ENCODE peak calls at places on chromosomes 1 and 21, in four cellular contexts. One of them, this sample, is unnamed.

GRCh38 chr1:164583196-164583595 is 24.2 kb downstream of the PBX1 start:
- DNase-seq in lower lobe of right lung: no peak
- DNase-seq in fibroblast of lung: no peak
- DNase-seq in IMR-90: no peak
- DNase-seq in this sample: no peak

GRCh38 chr1:184888505-184888904 is 85.8 kb downstream of the NIBAN1 start:
- DNase-seq in lower lobe of right lung: no peak
- DNase-seq in fibroblast of lung: peak
- DNase-seq in IMR-90: peak
- DNase-seq in this sample: peak

GRCh38 chr1:12486401-12487005 is 131.5 kb downstream of the DHRS3 start:
- DNase-seq in lower lobe of right lung: peak
- DNase-seq in fibroblast of lung: no peak
- DNase-seq in IMR-90: no peak
- DNase-seq in this sample: peak

GRCh38 chr1:91830242-91831131 is 55.5 kb downstream of the TGFBR3 start:
- DNase-seq in lower lobe of right lung: peak
- DNase-seq in fibroblast of lung: peak
- DNase-seq in IMR-90: peak
- DNase-seq in this sample: peak

GRCh38 chr21:34126269-34126668 is 52.9 kb downstream of the MRPS6 start:
- DNase-seq in lower lobe of right lung: no peak
- DNase-seq in fibroblast of lung: peak
- DNase-seq in IMR-90: peak
- DNase-seq in this sample: peak

GRCh38 chr1:36306902-36307456 is 811 bp downstream of the SH3D21 start:
- DNase-seq in lower lobe of right lung: peak
- DNase-seq in fibroblast of lung: peak
- DNase-seq in IMR-90: peak
- DNase-seq in this sample: peak

GRCh38 chr1:100482748-100483147 is 55.2 kb upstream of the GPR88 start:
- DNase-seq in lower lobe of right lung: no peak
- DNase-seq in fibroblast of lung: no peak
- DNase-seq in IMR-90: no peak
- DNase-seq in this sample: no peak

GRCh38 chr1:24641646-24642151 is 1.4 kb upstream of the SRRM1 start:
- DNase-seq in lower lobe of right lung: peak
- DNase-seq in fibroblast of lung: peak
- DNase-seq in IMR-90: peak
- DNase-seq in this sample: peak

GRCh38 chr1:46134660-46135331 is 2.4 kb upstream of the PIK3R3 start:
- DNase-seq in lower lobe of right lung: no peak
- DNase-seq in fibroblast of lung: peak
- DNase-seq in IMR-90: peak
- DNase-seq in this sample: peak

GRCh38 chr1:28122183-28122582 is 33.8 kb upstream of the EYA3 start:
- DNase-seq in lower lobe of right lung: no peak
- DNase-seq in fibroblast of lung: no peak
- DNase-seq in IMR-90: peak
- DNase-seq in this sample: peak

GRCh38 chr1:223731076-223731770 is 18.9 kb downstream of the CAPN2 start:
- DNase-seq in lower lobe of right lung: peak
- DNase-seq in fibroblast of lung: peak
- DNase-seq in IMR-90: peak
- DNase-seq in this sample: peak

GRCh38 chr1:214058071-214058470 is 70.3 kb downstream of the PROX1 start:
- DNase-seq in lower lobe of right lung: no peak
- DNase-seq in fibroblast of lung: no peak
- DNase-seq in IMR-90: no peak
- DNase-seq in this sample: no peak

GRCh38 chr1:47208374-47208850 is 18.6 kb upstream of the PDZK1IP1 start:
- DNase-seq in lower lobe of right lung: no peak
- DNase-seq in fibroblast of lung: no peak
- DNase-seq in IMR-90: no peak
- DNase-seq in this sample: no peak

GRCh38 chr21:26795866-26796329 is 49.3 kb downstream of the ADAMTS1 start:
- DNase-seq in lower lobe of right lung: no peak
- DNase-seq in fibroblast of lung: peak
- DNase-seq in IMR-90: peak
- DNase-seq in this sample: peak

GRCh38 chr1:150366416-150367296 is 2.7 kb downstream of the RPRD2 start:
- DNase-seq in lower lobe of right lung: no peak
- DNase-seq in fibroblast of lung: peak
- DNase-seq in IMR-90: peak
- DNase-seq in this sample: no peak

GRCh38 chr1:196593955-196594354 is 14.3 kb downstream of the KCNT2 start:
- DNase-seq in lower lobe of right lung: no peak
- DNase-seq in fibroblast of lung: no peak
- DNase-seq in IMR-90: no peak
- DNase-seq in this sample: no peak

GRCh38 chr1:34125721-34126380 is 39.2 kb downstream of the CSMD2 start:
- DNase-seq in lower lobe of right lung: no peak
- DNase-seq in fibroblast of lung: no peak
- DNase-seq in IMR-90: no peak
- DNase-seq in this sample: no peak

DNA sequence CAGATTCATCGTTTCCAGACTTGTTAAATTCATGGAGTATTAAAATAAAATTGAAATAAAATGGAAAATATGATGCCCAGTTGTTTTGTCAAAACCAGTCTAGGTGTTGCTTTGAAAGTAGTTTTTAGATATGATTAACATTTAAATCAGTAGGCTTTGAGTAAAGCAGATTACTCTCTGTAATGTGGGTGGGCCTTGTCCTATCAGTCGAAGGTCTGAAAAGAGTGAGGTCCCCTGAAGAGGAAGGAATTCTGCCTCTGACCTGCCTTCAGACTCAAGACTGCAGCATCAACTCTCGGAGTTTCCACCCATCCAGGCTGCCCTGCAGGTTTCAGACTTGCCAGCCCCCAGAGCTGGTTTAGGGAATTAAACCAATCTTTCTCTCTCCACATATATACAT is 36.2 kb downstream of the C21orf91 start:
- DNase-seq in lower lobe of right lung: no peak
- DNase-seq in fibroblast of lung: no peak
- DNase-seq in IMR-90: no peak
- DNase-seq in this sample: no peak
- H3K4me3 ChIP-seq in lower lobe of right lung: no peak
- H3K4me3 ChIP-seq in fibroblast of lung: no peak
- H3K4me3 ChIP-seq in IMR-90: no peak
- H3K4me3 ChIP-seq in this sample: no peak

GRCh38 chr21:41124626-41125240 is 43.2 kb upstream of the BACE2 start:
- DNase-seq in lower lobe of right lung: no peak
- DNase-seq in fibroblast of lung: no peak
- DNase-seq in IMR-90: no peak
- DNase-seq in this sample: no peak

GRCh38 chr21:41133896-41134522 is 34.0 kb upstream of the BACE2 start:
- DNase-seq in lower lobe of right lung: no peak
- DNase-seq in fibroblast of lung: peak
- DNase-seq in IMR-90: peak
- DNase-seq in this sample: peak

GRCh38 chr21:41130883-41131282 is 37.1 kb upstream of the BACE2 start:
- DNase-seq in lower lobe of right lung: no peak
- DNase-seq in fibroblast of lung: no peak
- DNase-seq in IMR-90: no peak
- DNase-seq in this sample: no peak

DNA sequence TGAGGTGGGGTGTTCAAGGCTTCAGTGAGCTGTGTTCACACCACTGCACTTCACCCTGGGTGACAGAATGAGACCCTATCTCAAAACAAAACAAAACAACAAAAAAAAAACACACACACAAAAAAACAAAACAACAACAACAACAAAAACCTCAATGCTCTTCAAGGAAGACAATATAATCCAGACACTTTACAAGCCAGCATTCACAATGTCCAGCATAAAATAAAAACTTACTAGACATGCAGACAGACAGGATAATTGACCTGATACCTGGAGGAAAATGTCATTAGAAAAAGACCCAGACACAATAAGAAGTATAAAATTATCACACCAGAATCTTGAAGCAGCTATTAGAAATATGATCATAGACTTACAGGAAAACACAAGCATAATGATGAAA is 39.0 kb upstream of the BACE2 start:
- DNase-seq in lower lobe of right lung: no peak
- DNase-seq in fibroblast of lung: no peak
- DNase-seq in IMR-90: no peak
- DNase-seq in this sample: no peak
- TF ChIP-seq CTCF in lower lobe of right lung: no peak
- TF ChIP-seq CTCF in fibroblast of lung: no peak
- TF ChIP-seq CTCF in IMR-90: no peak
- TF ChIP-seq CTCF in this sample: no peak

DNA sequence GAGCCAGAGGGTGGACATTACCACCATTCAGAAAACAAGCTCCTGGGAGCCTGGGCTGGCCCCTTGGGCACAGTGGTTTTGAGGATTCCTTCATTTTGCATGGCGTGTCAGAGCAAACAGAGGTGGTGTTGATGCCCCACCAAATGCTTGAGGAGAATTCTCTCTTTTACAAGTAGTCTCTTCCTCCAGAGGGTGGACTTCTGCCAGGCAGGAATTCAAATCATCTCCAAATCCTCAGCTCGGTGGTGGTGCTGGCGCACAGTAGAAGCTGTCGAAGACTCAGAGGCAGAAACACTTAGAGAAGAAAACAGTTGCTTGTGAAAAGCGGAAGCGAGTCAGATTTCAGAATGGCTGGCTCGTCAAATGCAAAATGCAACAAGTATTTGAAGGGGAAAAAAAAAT is 3.4 kb upstream of the CHI3L1 start:
- DNase-seq in lower lobe of right lung: no peak
- DNase-seq in fibroblast of lung: no peak
- DNase-seq in IMR-90: peak
- DNase-seq in this sample: peak
- H3K4me3 ChIP-seq in lower lobe of right lung: no peak
- H3K4me3 ChIP-seq in fibroblast of lung: no peak
- H3K4me3 ChIP-seq in IMR-90: no peak
- H3K4me3 ChIP-seq in this sample: no peak

DNA sequence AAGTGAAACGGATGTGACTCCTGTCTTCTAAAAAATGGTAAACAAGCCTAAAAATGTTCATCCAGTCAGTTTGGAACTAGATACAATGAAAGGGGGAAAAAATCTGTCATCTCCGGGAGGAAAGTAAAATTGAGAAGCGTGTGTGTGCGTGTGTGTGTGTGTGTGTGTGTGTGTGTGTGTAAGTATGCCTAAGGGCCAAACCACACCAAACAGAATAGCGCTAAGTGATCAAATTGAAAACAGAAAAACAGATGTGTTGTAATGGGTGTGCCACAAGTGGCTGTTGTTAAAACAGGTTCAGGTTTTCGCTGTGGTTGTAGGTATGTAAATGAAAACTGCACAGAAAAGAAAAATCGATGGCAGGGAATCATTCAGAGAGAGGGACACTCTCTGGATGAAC is 106.7 kb downstream of the RNF220 start:
- DNase-seq in lower lobe of right lung: no peak
- DNase-seq in fibroblast of lung: no peak
- DNase-seq in IMR-90: no peak
- DNase-seq in this sample: no peak
- TF ChIP-seq CTCF in lower lobe of right lung: no peak
- TF ChIP-seq CTCF in fibroblast of lung: no peak
- TF ChIP-seq CTCF in IMR-90: no peak
- TF ChIP-seq CTCF in this sample: no peak

DNA sequence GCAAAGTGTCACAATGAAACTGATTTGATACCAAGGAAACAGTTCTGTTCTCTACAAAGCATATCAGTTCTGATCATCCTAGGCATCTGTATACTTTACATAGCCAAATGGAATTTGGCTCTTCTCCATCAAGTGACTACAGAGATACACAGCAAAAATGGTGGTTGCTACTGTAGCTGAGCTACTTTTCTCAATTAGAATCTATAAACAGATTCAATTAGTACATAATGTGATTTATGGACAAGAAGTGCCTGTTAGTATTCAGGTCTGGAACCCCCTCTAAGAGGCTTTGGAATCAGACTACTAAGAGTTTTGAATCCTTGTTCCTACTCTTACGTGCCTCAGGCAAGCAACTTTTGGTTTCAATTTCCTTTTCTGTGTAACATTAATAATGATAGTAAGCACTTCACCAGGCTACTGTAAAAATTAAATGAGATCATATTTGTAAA is 25.5 kb downstream of the C21orf91 start:
- DNase-seq in lower lobe of right lung: no peak
- DNase-seq in fibroblast of lung: peak
- DNase-seq in IMR-90: peak
- DNase-seq in this sample: peak
- H3K4me3 ChIP-seq in lower lobe of right lung: peak
- H3K4me3 ChIP-seq in fibroblast of lung: peak
- H3K4me3 ChIP-seq in IMR-90: peak
- H3K4me3 ChIP-seq in this sample: no peak

GRCh38 chr1:198909973-198910372 is 271.1 kb downstream of the PTPRC start:
- DNase-seq in lower lobe of right lung: no peak
- DNase-seq in fibroblast of lung: no peak
- DNase-seq in IMR-90: peak
- DNase-seq in this sample: peak
- TF ChIP-seq CTCF in lower lobe of right lung: no peak
- TF ChIP-seq CTCF in fibroblast of lung: no peak
- TF ChIP-seq CTCF in IMR-90: no peak
- TF ChIP-seq CTCF in this sample: no peak

DNA sequence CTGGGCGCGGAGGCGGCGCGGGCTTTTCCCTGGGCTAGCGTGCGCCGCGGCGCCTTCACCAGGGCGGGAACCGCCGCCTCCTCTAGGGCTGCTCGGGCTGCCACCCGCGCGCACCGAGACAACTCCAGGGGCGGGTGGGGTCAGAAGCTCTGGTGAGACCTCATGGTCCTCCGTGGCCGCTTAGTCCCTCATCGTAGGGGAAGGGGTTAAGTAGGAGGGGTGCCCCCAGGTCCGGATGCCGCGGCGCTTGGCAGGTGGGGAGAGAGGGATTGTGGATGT is 559 bp downstream of the SERTAD4 start:
- DNase-seq in lower lobe of right lung: no peak
- DNase-seq in fibroblast of lung: no peak
- DNase-seq in IMR-90: no peak
- DNase-seq in this sample: no peak
- H3K4me3 ChIP-seq in lower lobe of right lung: peak
- H3K4me3 ChIP-seq in fibroblast of lung: peak
- H3K4me3 ChIP-seq in IMR-90: peak
- H3K4me3 ChIP-seq in this sample: peak

GRCh38 chr1:186620951-186621350 is 59.3 kb downstream of the PTGS2 start:
- DNase-seq in lower lobe of right lung: no peak
- DNase-seq in fibroblast of lung: peak
- DNase-seq in IMR-90: peak
- DNase-seq in this sample: peak

GRCh38 chr1:186617860-186618780 is 62.1 kb downstream of the PTGS2 start:
- DNase-seq in lower lobe of right lung: peak
- DNase-seq in fibroblast of lung: peak
- DNase-seq in IMR-90: no peak
- DNase-seq in this sample: peak

GRCh38 chr1:186623547-186623946 is 56.7 kb downstream of the PTGS2 start:
- DNase-seq in lower lobe of right lung: no peak
- DNase-seq in fibroblast of lung: no peak
- DNase-seq in IMR-90: no peak
- DNase-seq in this sample: no peak

GRCh38 chr1:186615332-186615731 is 64.9 kb downstream of the PTGS2 start:
- DNase-seq in lower lobe of right lung: no peak
- DNase-seq in fibroblast of lung: no peak
- DNase-seq in IMR-90: no peak
- DNase-seq in this sample: no peak

DNA sequence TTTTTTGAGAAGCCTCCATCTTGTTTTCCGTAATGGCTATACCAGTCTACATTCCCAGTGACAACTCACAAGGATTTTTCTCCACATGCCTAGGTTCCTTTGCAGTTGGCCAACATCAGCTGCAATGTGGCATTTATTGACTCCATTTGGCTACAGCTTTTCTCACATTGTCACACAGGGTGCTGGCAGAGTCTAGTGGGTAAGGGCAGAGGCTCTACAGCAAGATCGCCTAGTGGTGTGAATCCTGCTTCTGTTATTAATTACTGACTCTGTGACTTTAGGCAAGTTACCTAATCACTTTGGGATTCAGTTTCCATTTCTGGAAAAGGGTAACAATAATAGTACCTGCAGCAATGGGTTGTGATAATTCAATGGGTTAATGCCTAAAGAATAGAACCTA is 59.7 kb downstream of the PTGS2 start:
- DNase-seq in lower lobe of right lung: no peak
- DNase-seq in fibroblast of lung: no peak
- DNase-seq in IMR-90: no peak
- DNase-seq in this sample: no peak
- TF ChIP-seq CTCF in lower lobe of right lung: no peak
- TF ChIP-seq CTCF in fibroblast of lung: no peak
- TF ChIP-seq CTCF in IMR-90: no peak
- TF ChIP-seq CTCF in this sample: no peak

This sample was measured in cardiac fibroblast.